ENCODE peak calls at places on chromosome 12, in eight cellular contexts. One of them, this sample, is unnamed.

GRCh38 chr12:96397756-96398421 is 2.4 kb downstream of the CDK17 start:
- DNase-seq in WERI-Rb-1: no peak
- DNase-seq in heart left ventricle: no peak
- DNase-seq in GM06990: no peak
- DNase-seq in GM13977: no peak
- DNase-seq in left ventricle myocardium inferior: no peak
- DNase-seq in PC-3: peak
- DNase-seq in endothelial cell: no peak
- DNase-seq in this sample: peak

GRCh38 chr12:66352197-66352596 is 49.9 kb downstream of the HELB start:
- DNase-seq in GM06990: no peak
- DNase-seq in endothelial cell: peak
- DNase-seq in WERI-Rb-1: peak
- DNase-seq in PC-3: peak
- DNase-seq in heart left ventricle: peak
- DNase-seq in GM13977: no peak
- DNase-seq in left ventricle myocardium inferior: peak
- DNase-seq in this sample: peak

GRCh38 chr12:62730649-62731377 is 204.1 kb downstream of the PPM1H start:
- DNase-seq in endothelial cell: no peak
- DNase-seq in GM13977: peak
- DNase-seq in heart left ventricle: no peak
- DNase-seq in left ventricle myocardium inferior: no peak
- DNase-seq in GM06990: no peak
- DNase-seq in PC-3: peak
- DNase-seq in WERI-Rb-1: no peak
- DNase-seq in this sample: peak

GRCh38 chr12:83823386-83824045 is 1089.1 kb downstream of the SLC6A15 start:
- DNase-seq in WERI-Rb-1: peak
- DNase-seq in GM06990: no peak
- DNase-seq in heart left ventricle: peak
- DNase-seq in PC-3: peak
- DNase-seq in endothelial cell: peak
- DNase-seq in left ventricle myocardium inferior: no peak
- DNase-seq in GM13977: peak
- DNase-seq in this sample: peak

GRCh38 chr12:69341328-69341727 is 6.9 kb upstream of the LYZ start:
- DNase-seq in left ventricle myocardium inferior: no peak
- DNase-seq in PC-3: no peak
- DNase-seq in GM06990: no peak
- DNase-seq in WERI-Rb-1: no peak
- DNase-seq in GM13977: no peak
- DNase-seq in endothelial cell: no peak
- DNase-seq in heart left ventricle: no peak
- DNase-seq in this sample: no peak

GRCh38 chr12:43112101-43112661 is 439.8 kb downstream of the ADAMTS20 start:
- DNase-seq in WERI-Rb-1: no peak
- DNase-seq in endothelial cell: no peak
- DNase-seq in PC-3: no peak
- DNase-seq in heart left ventricle: no peak
- DNase-seq in GM13977: no peak
- DNase-seq in left ventricle myocardium inferior: no peak
- DNase-seq in GM06990: no peak
- DNase-seq in this sample: no peak

GRCh38 chr12:89636054-89636775 is 72.4 kb downstream of the ATP2B1 start:
- DNase-seq in GM13977: no peak
- DNase-seq in WERI-Rb-1: no peak
- DNase-seq in PC-3: peak
- DNase-seq in heart left ventricle: no peak
- DNase-seq in GM06990: no peak
- DNase-seq in left ventricle myocardium inferior: no peak
- DNase-seq in endothelial cell: no peak
- DNase-seq in this sample: no peak

GRCh38 chr12:1533602-1534304 is 60.6 kb downstream of the FBXL14 start:
- DNase-seq in left ventricle myocardium inferior: no peak
- DNase-seq in GM06990: peak
- DNase-seq in GM13977: peak
- DNase-seq in WERI-Rb-1: no peak
- DNase-seq in PC-3: no peak
- DNase-seq in heart left ventricle: no peak
- DNase-seq in endothelial cell: no peak
- DNase-seq in this sample: no peak

GRCh38 chr12:49564241-49565118 is 3.5 kb downstream of the MCRS1 start:
- DNase-seq in heart left ventricle: no peak
- DNase-seq in GM13977: no peak
- DNase-seq in left ventricle myocardium inferior: peak
- DNase-seq in endothelial cell: no peak
- DNase-seq in WERI-Rb-1: no peak
- DNase-seq in GM06990: no peak
- DNase-seq in PC-3: no peak
- DNase-seq in this sample: no peak

GRCh38 chr12:103996595-103996994 is 30.9 kb downstream of the TDG start:
- DNase-seq in left ventricle myocardium inferior: peak
- DNase-seq in endothelial cell: no peak
- DNase-seq in heart left ventricle: no peak
- DNase-seq in GM06990: no peak
- DNase-seq in GM13977: no peak
- DNase-seq in WERI-Rb-1: no peak
- DNase-seq in PC-3: no peak
- DNase-seq in this sample: no peak

DNA sequence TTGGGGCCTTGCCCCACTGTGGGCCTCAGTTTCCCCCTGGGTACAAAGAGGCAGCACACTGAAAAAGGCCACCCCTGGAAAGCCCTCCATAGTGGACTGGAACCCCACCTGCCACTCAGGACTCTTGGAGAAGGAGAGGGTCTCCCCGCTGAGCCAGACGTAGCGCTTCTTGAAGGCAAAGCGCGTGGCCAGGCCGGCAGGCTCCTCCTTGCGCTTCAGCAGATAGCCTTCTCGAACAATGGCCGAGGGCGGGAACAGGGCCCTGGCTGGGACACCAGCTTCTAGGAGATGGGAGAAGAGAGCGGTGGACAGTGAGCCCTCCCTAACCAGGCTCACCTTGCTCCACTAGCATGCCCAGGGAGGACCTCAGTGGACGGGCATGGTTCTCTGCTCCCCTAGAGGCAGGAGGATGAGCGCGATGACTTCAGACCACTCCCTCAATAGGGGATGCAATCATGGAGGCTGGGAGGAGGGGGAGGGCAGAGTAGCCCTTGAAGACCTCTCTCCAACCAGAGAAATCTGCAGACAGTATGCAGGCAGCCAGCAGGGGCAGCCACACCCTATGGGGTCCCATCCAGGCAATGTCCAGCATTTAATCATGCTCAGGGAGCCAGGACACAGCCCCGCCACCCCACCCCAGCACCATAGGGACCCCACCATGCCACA is 29.8 kb downstream of the RASAL1 start:
- DNase-seq in PC-3: no peak
- DNase-seq in endothelial cell: no peak
- DNase-seq in GM13977: no peak
- DNase-seq in heart left ventricle: no peak
- DNase-seq in WERI-Rb-1: no peak
- DNase-seq in GM06990: no peak
- DNase-seq in left ventricle myocardium inferior: no peak
- DNase-seq in this sample: no peak
- TF ChIP-seq CTCF in PC-3: no peak
- TF ChIP-seq CTCF in endothelial cell: no peak
- TF ChIP-seq CTCF in GM13977: no peak
- TF ChIP-seq CTCF in heart left ventricle: no peak
- TF ChIP-seq CTCF in WERI-Rb-1: no peak
- TF ChIP-seq CTCF in GM06990: no peak
- TF ChIP-seq CTCF in left ventricle myocardium inferior: no peak
- TF ChIP-seq CTCF in this sample: no peak

DNA sequence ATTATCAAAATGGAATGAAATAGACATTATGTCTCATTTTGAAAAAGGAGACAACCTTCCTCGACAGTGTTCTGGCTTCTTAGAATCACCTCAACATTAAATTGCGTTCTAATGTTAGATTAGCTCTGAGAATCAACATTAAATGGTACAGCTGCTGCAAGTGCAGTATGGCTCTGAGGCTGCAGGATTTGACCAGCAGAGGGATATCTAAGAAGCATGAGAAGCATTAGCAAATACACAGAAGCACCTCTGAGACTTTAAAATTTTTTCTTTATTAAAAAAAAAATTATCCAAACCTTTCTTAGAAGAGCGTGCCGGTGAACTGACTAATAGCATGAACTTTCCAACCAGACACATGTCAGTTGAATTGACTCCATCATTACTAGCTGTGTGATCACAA is 253.4 kb upstream of the LRIG3 start:
- DNase-seq in PC-3: peak
- DNase-seq in heart left ventricle: no peak
- DNase-seq in GM13977: no peak
- DNase-seq in WERI-Rb-1: no peak
- DNase-seq in GM06990: no peak
- DNase-seq in endothelial cell: no peak
- DNase-seq in left ventricle myocardium inferior: no peak
- DNase-seq in this sample: no peak
- TF ChIP-seq CTCF in PC-3: peak
- TF ChIP-seq CTCF in heart left ventricle: no peak
- TF ChIP-seq CTCF in GM13977: no peak
- TF ChIP-seq CTCF in WERI-Rb-1: no peak
- TF ChIP-seq CTCF in GM06990: peak
- TF ChIP-seq CTCF in endothelial cell: no peak
- TF ChIP-seq CTCF in left ventricle myocardium inferior: no peak
- TF ChIP-seq CTCF in this sample: no peak

DNA sequence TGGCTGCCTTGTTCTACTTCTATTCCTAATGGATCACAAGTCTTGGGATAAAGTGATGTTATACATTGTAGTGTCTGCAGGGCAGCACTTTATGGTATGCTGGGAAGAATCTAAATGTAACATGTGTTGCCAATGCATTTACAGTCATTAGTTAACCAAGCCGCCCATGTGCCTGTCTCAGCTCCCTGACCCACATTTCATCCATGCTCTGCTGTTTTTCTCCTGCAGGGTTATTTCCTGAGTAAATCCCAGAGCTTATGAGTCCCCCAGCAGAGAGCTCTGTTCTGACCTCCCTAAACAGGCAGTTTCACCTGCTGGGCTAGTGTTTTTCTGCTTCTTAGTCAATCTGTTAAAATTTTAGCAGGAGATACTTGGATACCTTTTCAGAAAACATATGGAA is 4.4 kb upstream of the TMTC2 start:
- DNase-seq in left ventricle myocardium inferior: no peak
- DNase-seq in endothelial cell: no peak
- DNase-seq in WERI-Rb-1: peak
- DNase-seq in PC-3: peak
- DNase-seq in heart left ventricle: no peak
- DNase-seq in GM13977: no peak
- DNase-seq in GM06990: no peak
- DNase-seq in this sample: no peak
- TF ChIP-seq CTCF in left ventricle myocardium inferior: no peak
- TF ChIP-seq CTCF in endothelial cell: no peak
- TF ChIP-seq CTCF in WERI-Rb-1: no peak
- TF ChIP-seq CTCF in PC-3: no peak
- TF ChIP-seq CTCF in heart left ventricle: no peak
- TF ChIP-seq CTCF in GM13977: no peak
- TF ChIP-seq CTCF in GM06990: no peak
- TF ChIP-seq CTCF in this sample: no peak

GRCh38 chr12:120056739-120057138 is 59.8 kb downstream of the RAB35 start:
- DNase-seq in left ventricle myocardium inferior: no peak
- DNase-seq in heart left ventricle: no peak
- DNase-seq in PC-3: no peak
- DNase-seq in endothelial cell: no peak
- DNase-seq in GM13977: no peak
- DNase-seq in GM06990: no peak
- DNase-seq in WERI-Rb-1: no peak
- DNase-seq in this sample: no peak
- TF ChIP-seq CTCF in left ventricle myocardium inferior: no peak
- TF ChIP-seq CTCF in heart left ventricle: no peak
- TF ChIP-seq CTCF in PC-3: no peak
- TF ChIP-seq CTCF in endothelial cell: no peak
- TF ChIP-seq CTCF in GM13977: no peak
- TF ChIP-seq CTCF in GM06990: no peak
- TF ChIP-seq CTCF in WERI-Rb-1: no peak
- TF ChIP-seq CTCF in this sample: no peak

GRCh38 chr12:402127-402456 is 648 bp downstream of the CCDC77 start:
- DNase-seq in GM06990: no peak
- DNase-seq in WERI-Rb-1: peak
- DNase-seq in PC-3: peak
- DNase-seq in left ventricle myocardium inferior: no peak
- DNase-seq in heart left ventricle: no peak
- DNase-seq in endothelial cell: peak
- DNase-seq in GM13977: no peak
- DNase-seq in this sample: peak
- TF ChIP-seq CTCF in GM06990: peak
- TF ChIP-seq CTCF in WERI-Rb-1: peak
- TF ChIP-seq CTCF in PC-3: peak
- TF ChIP-seq CTCF in left ventricle myocardium inferior: no peak
- TF ChIP-seq CTCF in heart left ventricle: no peak
- TF ChIP-seq CTCF in endothelial cell: no peak
- TF ChIP-seq CTCF in GM13977: peak
- TF ChIP-seq CTCF in this sample: peak

DNA sequence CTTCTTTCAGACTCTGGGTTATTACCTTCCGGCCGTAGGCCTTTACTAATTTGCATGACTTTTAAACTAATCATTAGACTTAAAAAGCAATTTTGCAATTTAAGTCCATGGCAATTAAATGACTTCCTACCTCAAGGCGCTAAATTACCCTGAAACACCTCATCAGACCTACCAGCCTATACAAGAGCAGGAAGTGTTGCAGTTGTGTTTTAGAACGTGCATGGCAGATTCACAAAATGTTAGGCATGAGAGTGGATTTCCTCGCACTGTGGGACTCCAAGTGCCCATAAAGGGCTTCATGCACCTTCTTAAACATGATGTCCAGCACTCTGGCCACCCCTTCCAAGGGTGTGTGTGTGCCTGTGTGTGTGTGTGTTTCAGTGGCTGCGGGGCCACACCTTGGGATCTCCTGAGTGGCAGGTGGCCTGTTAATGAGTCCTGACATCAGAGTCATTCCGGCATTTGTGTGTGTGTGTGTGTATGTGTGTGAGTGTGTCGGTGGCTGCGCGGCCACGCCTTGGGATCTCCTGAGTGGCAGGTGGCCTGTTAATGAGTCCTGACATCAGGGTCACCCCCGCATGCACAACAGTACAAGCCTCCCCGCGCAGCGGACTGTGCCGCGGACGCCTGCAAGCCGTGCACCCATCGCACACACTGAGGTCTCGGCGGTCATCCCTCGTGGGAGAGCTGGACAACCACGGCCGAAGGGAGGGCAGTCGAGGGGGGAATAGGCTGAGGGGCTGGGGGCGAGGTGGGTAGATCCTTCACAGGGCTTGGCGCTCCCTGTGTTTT is 900 bp downstream of the C2CD5 start:
- DNase-seq in left ventricle myocardium inferior: peak
- DNase-seq in GM13977: peak
- DNase-seq in endothelial cell: peak
- DNase-seq in WERI-Rb-1: peak
- DNase-seq in PC-3: peak
- DNase-seq in GM06990: peak
- DNase-seq in heart left ventricle: peak
- DNase-seq in this sample: peak
- TF ChIP-seq CTCF in left ventricle myocardium inferior: no peak
- TF ChIP-seq CTCF in GM13977: no peak
- TF ChIP-seq CTCF in endothelial cell: no peak
- TF ChIP-seq CTCF in WERI-Rb-1: no peak
- TF ChIP-seq CTCF in PC-3: no peak
- TF ChIP-seq CTCF in GM06990: no peak
- TF ChIP-seq CTCF in heart left ventricle: no peak
- TF ChIP-seq CTCF in this sample: no peak

This sample was measured in fibroblast of pulmonary artery.